ENCODE peak calls at places on chromosomes 11 and 22, in six cellular contexts. M, T, N, V, X and F are unnamed samples.

GRCh38 chr11:73195191-73196007 is 22.7 kb upstream of the P2RY2 start:
- DNase-seq in M (no peak), T (no peak), N (no peak), V (peak), X (peak), F (peak)

GRCh38 chr11:19080579-19080993 is 20.1 kb upstream of the MRGPRX2 start:
- DNase-seq in M (no peak), T (no peak), N (no peak), V (no peak), X (peak), F (peak)

GRCh38 chr11:62399172-62399867 is 19.5 kb upstream of the SCGB1A1 start:
- DNase-seq in M (no peak), T (no peak), N (no peak), V (no peak), X (no peak), F (no peak)

GRCh38 chr11:38582151-38582550 is 1984.1 kb upstream of the RAG2 start:
- DNase-seq in M (no peak), T (no peak), N (no peak), V (no peak), X (no peak), F (no peak)

GRCh38 chr11:124069429-124070401 is 28.6 kb upstream of the OR10G7 start:
- DNase-seq in M (peak), T (no peak), N (peak), V (peak), X (no peak), F (peak)

GRCh38 chr11:68508425-68508824 is 47.9 kb downstream of the PPP6R3 start:
- DNase-seq in M (no peak), T (no peak), N (no peak), V (no peak), X (no peak), F (no peak)

GRCh38 chr11:93606721-93607120 is 54.8 kb upstream of the CEP295 start:
- DNase-seq in M (no peak), T (no peak), N (no peak), V (no peak), X (no peak), F (no peak)

GRCh38 chr22:36762687-36763260 is 13.1 kb downstream of the IFT27 start:
- DNase-seq in M (peak), T (no peak), N (no peak), V (no peak), X (no peak), F (no peak)

GRCh38 chr11:16040151-16040550 is 316.2 kb downstream of the SOX6 start:
- DNase-seq in M (no peak), T (no peak), N (no peak), V (no peak), X (no peak), F (no peak)

GRCh38 chr11:101470414-101470813 is 113.4 kb downstream of the TRPC6 start:
- DNase-seq in M (no peak), T (no peak), N (no peak), V (no peak), X (peak), F (no peak)

GRCh38 chr22:39534591-39535301 is 2.2 kb upstream of the RPS19BP1 start:
- DNase-seq in M (peak), T (peak), N (peak), V (peak), X (no peak), F (peak)

GRCh38 chr11:17354070-17354924 is 2.7 kb downstream of the NCR3LG1 start:
- DNase-seq in M (peak), T (peak), N (peak), V (peak), X (no peak), F (peak)

GRCh38 chr11:45278721-45279120 is 7.4 kb downstream of the SYT13 start:
- DNase-seq in M (no peak), T (no peak), N (no peak), V (peak), X (no peak), F (no peak)

GRCh38 chr22:35311551-35311999 is 11.9 kb downstream of the TOM1 start:
- DNase-seq in M (no peak), T (no peak), N (peak), V (no peak), X (no peak), F (no peak)

GRCh38 chr22:36453855-36454378 is 27.5 kb downstream of the TXN2 start:
- DNase-seq in M (no peak), T (no peak), N (no peak), V (no peak), X (no peak), F (no peak)

GRCh38 chr11:19382131-19382611 is 141.4 kb upstream of the E2F8 start:
- DNase-seq in M (no peak), T (no peak), N (no peak), V (no peak), X (no peak), F (no peak)

GRCh38 chr11:6505577-6506240 is 8.6 kb downstream of the DNHD1 start:
- DNase-seq in M (no peak), T (peak), N (peak), V (peak), X (peak), F (peak)

GRCh38 chr11:93791493-93791892 is 7.4 kb downstream of the MED17 start:
- DNase-seq in M (no peak), T (no peak), N (no peak), V (no peak), X (no peak), F (no peak)

GRCh38 chr11:95816037-95816436 is 25.7 kb downstream of the CEP57 start:
- DNase-seq in M (no peak), T (no peak), N (no peak), V (no peak), X (no peak), F (no peak)

GRCh38 chr11:110031171-110031570 is 62.0 kb upstream of the ZC3H12C start:
- DNase-seq in M (no peak), T (no peak), N (no peak), V (no peak), X (no peak), F (no peak)

GRCh38 chr11:103807806-103808205 is 228.6 kb upstream of the DDI1 start:
- DNase-seq in M (no peak), T (no peak), N (no peak), V (no peak), X (no peak), F (no peak)

GRCh38 chr11:76232026-76232665 is 25.8 kb upstream of the WNT11 start:
- DNase-seq in M (no peak), T (peak), N (no peak), V (no peak), X (no peak), F (no peak)

GRCh38 chr11:59186130-59186594 is 14.2 kb downstream of the DTX4 start:
- DNase-seq in M (peak), T (no peak), N (peak), V (no peak), X (no peak), F (peak)

GRCh38 chr11:69531717-69532088 is 50.2 kb downstream of the LINC01488 start:
- DNase-seq in M (no peak), T (no peak), N (no peak), V (no peak), X (no peak), F (no peak)

GRCh38 chr22:42655693-42656092 is 6.5 kb upstream of the CYB5R3 start:
- DNase-seq in M (no peak), T (peak), N (peak), V (no peak), X (no peak), F (no peak)

GRCh38 chr11:109043318-109043717 is 378.4 kb downstream of the DDX10 start:
- DNase-seq in M (no peak), T (peak), N (no peak), V (no peak), X (no peak), F (no peak)

GRCh38 chr11:100855466-100856067 is 168.5 kb downstream of the ARHGAP42 start:
- DNase-seq in M (no peak), T (peak), N (peak), V (no peak), X (no peak), F (peak)

GRCh38 chr11:71458146-71459070 is 5.4 kb downstream of the NADSYN1 start:
- DNase-seq in M (no peak), T (no peak), N (no peak), V (no peak), X (peak), F (no peak)

GRCh38 chr11:92380882-92381281 is 156.3 kb downstream of the FAT3 start:
- DNase-seq in M (no peak), T (no peak), N (no peak), V (peak), X (peak), F (peak)

GRCh38 chr11:10452211-10452767 is 2.8 kb upstream of the AMPD3 start:
- DNase-seq in M (no peak), T (no peak), N (no peak), V (no peak), X (no peak), F (no peak)

GRCh38 chr11:74010306-74010981 is 1.6 kb upstream of the UCP3 start:
- DNase-seq in M (no peak), T (no peak), N (no peak), V (no peak), X (no peak), F (no peak)

GRCh38 chr11:115267871-115268270 is 236.3 kb downstream of the CADM1 start:
- DNase-seq in M (no peak), T (no peak), N (no peak), V (no peak), X (no peak), F (no peak)

GRCh38 chr22:42270178-42270511 is 308 bp downstream of the TCF20 start:
- DNase-seq in M (no peak), T (no peak), N (peak), V (no peak), X (no peak), F (peak)

GRCh38 chr22:31160328-31160978 is 471 bp downstream of the RNF185 start:
- DNase-seq in M (no peak), T (no peak), N (no peak), V (no peak), X (no peak), F (peak)

GRCh38 chr22:37161442-37161841 is 11.7 kb upstream of the IL2RB start:
- DNase-seq in M (no peak), T (peak), N (peak), V (no peak), X (no peak), F (no peak)

GRCh38 chr11:102934735-102935134 is 20.8 kb downstream of the MMP13 start:
- DNase-seq in M (no peak), T (no peak), N (peak), V (no peak), X (no peak), F (no peak)

GRCh38 chr11:83523676-83524075 is 237.5 kb upstream of the CCDC90B start:
- DNase-seq in M (peak), T (no peak), N (peak), V (no peak), X (no peak), F (no peak)

GRCh38 chr11:130071211-130071712 is 1.6 kb downstream of the APLP2 start:
- DNase-seq in M (no peak), T (no peak), N (no peak), V (no peak), X (no peak), F (peak)

GRCh38 chr11:130077671-130078468 is 8.2 kb downstream of the APLP2 start:
- DNase-seq in M (no peak), T (no peak), N (no peak), V (no peak), X (no peak), F (no peak)

GRCh38 chr11:130074736-130075135 is 5.0 kb downstream of the APLP2 start:
- DNase-seq in M (no peak), T (no peak), N (no peak), V (no peak), X (no peak), F (no peak)

DNA sequence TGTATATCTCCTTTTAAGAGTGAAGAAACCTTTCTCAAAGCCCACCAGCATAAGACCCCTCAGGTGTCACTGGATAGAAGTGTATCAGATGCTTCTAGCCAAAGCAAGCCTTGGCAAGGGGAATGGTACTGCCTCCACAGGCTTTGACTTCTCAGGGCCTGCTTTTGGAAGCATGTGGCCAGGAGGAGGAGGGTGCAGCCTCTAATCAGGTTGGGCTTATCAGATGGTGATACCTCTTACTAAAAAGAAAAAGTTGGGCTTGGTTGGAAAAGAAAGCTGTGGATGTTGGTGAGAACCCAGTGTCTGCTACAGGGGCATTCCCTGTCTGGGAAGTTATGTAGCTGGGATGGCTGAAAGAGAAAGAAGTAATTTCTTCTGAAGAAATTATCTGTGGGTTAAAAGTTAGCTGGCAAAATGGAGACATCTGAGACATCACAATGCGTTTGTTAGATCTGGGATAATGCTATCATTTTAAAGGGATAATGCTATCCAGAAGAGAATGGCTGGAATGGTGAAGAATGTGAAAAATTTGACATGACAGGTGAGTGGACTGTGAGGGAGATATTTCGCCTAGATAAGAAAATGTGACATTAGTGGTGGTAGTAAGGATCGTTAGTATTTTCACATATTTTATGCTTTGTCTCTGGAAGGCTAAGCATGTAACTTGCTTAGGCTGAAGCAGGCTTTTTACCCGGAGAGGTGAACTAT is 7.2 kb downstream of the APLP2 start:
- DNase-seq in M (no peak), T (no peak), N (peak), V (no peak), X (no peak), F (no peak)
- H3K27ac ChIP-seq in M (no peak), T (no peak), N (peak), V (no peak), X (no peak), F (no peak)

GRCh38 chr22:50445071-50445879 is 29.6 kb downstream of the SBF1 start:
- DNase-seq in M (no peak), T (no peak), N (peak), V (no peak), X (no peak), F (no peak)
- TF ChIP-seq CTCF in M (no peak), T (no peak), N (no peak), V (no peak), X (no peak), F (no peak)

DNA sequence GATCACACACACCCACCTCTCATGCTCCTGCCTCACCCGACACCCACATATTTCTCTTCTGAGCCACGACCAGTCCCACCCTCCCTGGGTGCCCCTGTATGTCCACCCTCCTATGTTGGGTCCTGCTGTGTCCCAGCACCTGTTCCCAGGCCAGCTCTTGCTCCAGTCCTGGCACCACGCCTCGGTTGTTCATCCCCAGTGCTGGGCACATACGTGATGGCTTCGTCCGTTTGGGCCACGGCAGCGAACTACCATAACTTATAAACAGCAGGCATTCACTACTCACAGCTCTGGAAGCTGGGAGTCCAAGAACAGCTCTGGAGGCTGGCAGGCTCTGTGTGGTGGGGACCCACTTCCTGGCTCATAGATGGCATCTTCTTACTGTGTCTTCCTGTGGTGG is 116.9 kb downstream of the BRD1 start:
- DNase-seq in M (no peak), T (no peak), N (no peak), V (no peak), X (no peak), F (no peak)
- H3K27ac ChIP-seq in M (no peak), T (no peak), N (no peak), V (no peak), X (no peak), F (no peak)

DNA sequence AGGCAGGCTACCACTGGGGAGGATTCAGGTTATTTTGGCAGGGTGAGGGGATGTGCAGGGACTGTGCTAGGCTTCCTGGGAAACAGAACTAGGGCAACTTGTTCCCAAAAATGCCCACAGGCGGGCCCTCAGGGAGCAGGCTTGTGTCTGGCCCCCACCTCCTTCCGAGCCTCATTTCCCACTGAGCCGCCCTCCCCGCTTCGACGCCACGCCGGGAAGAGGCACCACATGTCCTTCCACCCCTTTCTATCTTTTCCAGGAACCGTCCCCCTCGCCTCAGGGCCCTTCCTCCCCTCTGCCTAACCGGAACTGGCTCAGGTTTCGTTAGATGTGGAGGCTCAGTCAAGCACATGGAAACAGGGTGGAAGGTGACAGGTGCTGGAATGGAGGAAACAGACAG is 9.4 kb upstream of the CHADL start:
- DNase-seq in M (no peak), T (no peak), N (no peak), V (no peak), X (no peak), F (no peak)
- TF ChIP-seq CTCF in M (no peak), T (no peak), N (no peak), V (no peak), X (no peak), F (no peak)

GRCh38 chr22:45276507-45276906 is 8.2 kb upstream of the UPK3A start:
- DNase-seq in M (no peak), T (no peak), N (no peak), V (no peak), X (no peak), F (no peak)

GRCh38 chr22:45271667-45272188 is 13.0 kb upstream of the UPK3A start:
- DNase-seq in M (no peak), T (no peak), N (no peak), V (no peak), X (no peak), F (no peak)

GRCh38 chr22:45270095-45271020 is 14.4 kb upstream of the UPK3A start:
- DNase-seq in M (no peak), T (no peak), N (no peak), V (no peak), X (no peak), F (no peak)

GRCh38 chr22:45272498-45272897 is 12.3 kb upstream of the UPK3A start:
- DNase-seq in M (no peak), T (no peak), N (no peak), V (no peak), X (no peak), F (no peak)

DNA sequence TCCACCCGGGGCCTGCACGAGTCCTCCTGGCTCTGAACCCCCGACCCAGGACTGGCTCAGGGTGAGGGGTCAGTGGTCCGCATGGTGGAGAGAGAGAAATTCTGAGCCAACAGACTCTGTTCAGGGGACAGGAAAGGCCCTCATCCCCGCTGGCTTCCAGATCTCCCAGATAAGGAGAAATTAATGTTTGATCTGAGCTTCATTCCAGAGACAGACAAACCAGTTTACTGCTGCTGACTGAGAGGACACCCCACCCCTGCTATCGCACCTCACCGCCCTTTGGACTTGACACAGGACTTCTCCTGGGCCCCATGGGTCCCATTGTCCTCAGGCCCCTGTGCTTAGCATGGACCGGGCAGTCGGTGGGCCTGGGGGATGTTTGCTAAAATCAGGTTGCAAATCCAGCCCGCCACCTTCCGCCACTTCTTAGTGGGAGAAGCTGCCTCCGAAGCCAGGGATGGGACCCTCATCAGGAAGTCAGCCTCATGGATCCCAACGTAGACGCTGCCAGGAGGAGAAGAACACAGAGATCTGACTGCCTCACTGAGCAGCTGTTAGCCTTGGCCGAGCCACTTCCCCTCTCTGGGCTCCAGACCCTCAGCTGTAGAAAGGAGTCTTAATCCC is 11.2 kb upstream of the UPK3A start:
- DNase-seq in M (no peak), T (no peak), N (no peak), V (no peak), X (no peak), F (no peak)
- H3K27ac ChIP-seq in M (no peak), T (no peak), N (no peak), V (no peak), X (no peak), F (no peak)

GRCh38 chr22:27896251-27896650 is 22.8 kb downstream of the PITPNB start:
- DNase-seq in M (no peak), T (no peak), N (no peak), V (no peak), X (no peak), F (no peak)
- TF ChIP-seq CTCF in M (no peak), T (no peak), N (no peak), V (no peak), X (no peak), F (no peak)

GRCh38 chr11:67261635-67261941 is 4.7 kb upstream of the GRK2 start:
- DNase-seq in M (no peak), T (no peak), N (no peak), V (no peak), X (no peak), F (no peak)
- H3K27ac ChIP-seq in M (no peak), T (no peak), N (no peak), V (no peak), X (no peak), F (peak)

DNA sequence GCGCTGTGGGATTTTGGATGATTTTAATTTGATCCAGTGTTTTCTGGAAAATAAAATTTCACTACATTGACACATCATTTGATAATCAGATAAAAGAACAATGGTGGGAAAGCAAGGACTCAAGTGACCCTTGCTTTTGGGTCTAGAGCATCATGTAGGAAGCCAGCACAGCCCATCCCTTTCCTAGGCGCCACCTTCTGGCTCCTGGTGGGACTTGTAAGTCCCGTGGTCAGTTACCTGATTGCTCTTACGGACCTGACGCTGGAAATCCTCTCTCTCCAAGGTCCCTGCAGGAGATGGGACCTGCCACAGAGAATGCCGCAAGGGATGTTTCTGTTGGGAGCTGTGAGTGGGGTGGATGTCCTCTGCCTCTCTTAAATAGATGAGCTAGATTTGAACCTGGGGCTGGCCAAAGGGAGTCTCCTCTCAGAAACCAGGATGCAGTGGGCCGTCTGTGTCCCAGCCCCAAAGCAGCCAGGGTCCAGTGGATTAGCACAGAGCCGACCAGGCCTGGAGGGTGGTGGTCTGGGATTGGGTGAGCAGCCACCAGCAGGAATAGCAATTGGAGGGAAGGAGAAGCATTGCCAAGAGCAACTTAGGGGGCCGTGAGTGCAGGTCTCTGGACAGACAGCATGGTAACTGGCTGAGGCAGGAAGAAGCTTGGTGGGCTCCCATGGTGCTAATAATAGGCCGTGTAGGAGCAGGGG is 21.7 kb downstream of the TIMP3 start:
- DNase-seq in M (peak), T (no peak), N (peak), V (no peak), X (no peak), F (no peak)
- TF ChIP-seq CTCF in M (peak), T (peak), N (peak), V (peak), X (peak), F (no peak)

GRCh38 chr11:35785287-35786167 is 123.0 kb downstream of the TRIM44 start:
- DNase-seq in M (no peak), T (no peak), N (no peak), V (no peak), X (no peak), F (no peak)
- H3K27ac ChIP-seq in M (no peak), T (no peak), N (no peak), V (no peak), X (no peak), F (no peak)